ENCODE peak calls at places on chromosomes 2 and 18, in nine cellular contexts. T is NCI-H774, N is GDM1, D is occipital lobe, G is HEK293T, A is activated T-helper 1 cell treated with Interleukin-2 at 50 U/mL for 16 hours, L is T-helper 17 cell, X is MCF 10A, F is HCT116. C is an unnamed sample.

GRCh38 chr2:197308635-197309368 is 1.8 kb downstream of the ANKRD44 start:
- DNase-seq in T (no peak), N (no peak), D (no peak), G (no peak), A (no peak), L (no peak), X (no peak), F (no peak), C (no peak)

GRCh38 chr2:197803033-197803444 is 1.4 kb upstream of the PLCL1 start:
- DNase-seq in T (peak), N (no peak), D (no peak), G (peak), A (no peak), L (no peak), X (peak), F (peak), C (no peak)

GRCh38 chr2:11824901-11825592 is 78.6 kb downstream of the LPIN1 start:
- DNase-seq in T (no peak), N (no peak), D (no peak), G (no peak), A (no peak), L (no peak), X (no peak), F (no peak), C (no peak)

GRCh38 chr2:94759211-94759610 is 112.0 kb upstream of the TEKT4 start:
- DNase-seq in T (no peak), N (peak), D (no peak), G (peak), A (no peak), L (no peak), X (peak), F (peak), C (no peak)

GRCh38 chr2:61177727-61178549 is 15.9 kb downstream of the C2orf74 start:
- DNase-seq in T (no peak), N (peak), D (no peak), G (no peak), A (peak), L (peak), X (peak), F (no peak), C (no peak)

GRCh38 chr2:2036686-2037085 is 292.4 kb upstream of the PXDN start:
- DNase-seq in T (no peak), N (no peak), D (no peak), G (no peak), A (no peak), L (no peak), X (no peak), F (no peak), C (no peak)

GRCh38 chr2:8847400-8847799 is 10.0 kb upstream of the KIDINS220 start:
- DNase-seq in T (no peak), N (no peak), D (no peak), G (no peak), A (no peak), L (no peak), X (no peak), F (no peak), C (no peak)

GRCh38 chr2:26578581-26578980 is 62.6 kb downstream of the CIB4 start:
- DNase-seq in T (no peak), N (no peak), D (no peak), G (no peak), A (no peak), L (no peak), X (no peak), F (no peak), C (no peak)

GRCh38 chr2:198054299-198054698 is 249.9 kb downstream of the PLCL1 start:
- DNase-seq in T (no peak), N (no peak), D (no peak), G (peak), A (peak), L (peak), X (peak), F (peak), C (peak)

GRCh38 chr2:216159646-216160045 is 50.5 kb downstream of the XRCC5 start:
- DNase-seq in T (no peak), N (no peak), D (no peak), G (no peak), A (no peak), L (no peak), X (no peak), F (no peak), C (no peak)

GRCh38 chr2:148614024-148614331 is 30.6 kb upstream of the EPC2 start:
- DNase-seq in T (no peak), N (no peak), D (no peak), G (no peak), A (no peak), L (no peak), X (peak), F (no peak), C (no peak)

GRCh38 chr2:43927442-43927841 is 68.3 kb downstream of the LRPPRC start:
- DNase-seq in T (no peak), N (no peak), D (no peak), G (no peak), A (no peak), L (no peak), X (no peak), F (no peak), C (no peak)

GRCh38 chr2:63699549-63699839 is 110.7 kb downstream of the MDH1 start:
- DNase-seq in T (no peak), N (no peak), D (no peak), G (no peak), A (no peak), L (no peak), X (peak), F (no peak), C (no peak)

GRCh38 chr18:76943542-76944339 is 121.4 kb downstream of the ZNF236 start:
- DNase-seq in T (no peak), N (no peak), D (no peak), G (no peak), A (no peak), L (no peak), X (peak), F (no peak), C (no peak)

GRCh38 chr2:74037379-74037860 is 52.7 kb downstream of the TET3 start:
- DNase-seq in T (no peak), N (peak), D (no peak), G (no peak), A (no peak), L (no peak), X (no peak), F (no peak), C (no peak)

GRCh38 chr2:157898591-157898996 is 22.5 kb upstream of the ACVR1 start:
- DNase-seq in T (no peak), N (no peak), D (peak), G (no peak), A (peak), L (no peak), X (peak), F (peak), C (no peak)

GRCh38 chr2:158926478-158926948 is 41.9 kb upstream of the TANC1 start:
- DNase-seq in T (no peak), N (no peak), D (no peak), G (no peak), A (no peak), L (no peak), X (peak), F (peak), C (no peak)

GRCh38 chr2:10497797-10498251 is 49.7 kb upstream of the ODC1 start:
- DNase-seq in T (peak), N (no peak), D (peak), G (peak), A (peak), L (peak), X (peak), F (peak), C (peak)

GRCh38 chr2:234917245-234917975 is 34.4 kb upstream of the SH3BP4 start:
- DNase-seq in T (no peak), N (no peak), D (no peak), G (no peak), A (no peak), L (no peak), X (no peak), F (no peak), C (no peak)

GRCh38 chr2:45554073-45554742 is 56.9 kb downstream of the SRBD1 start:
- DNase-seq in T (no peak), N (no peak), D (no peak), G (no peak), A (no peak), L (no peak), X (no peak), F (no peak), C (no peak)